ENCODE peak calls at places on chromosomes 7 and 10, in ten cellular contexts. One of them, this sample, is unnamed.
A peak's percentile ranks its signal among the peaks of the same experiment; 100 is the strongest.

GRCh38 chr10:111482074-111482350 is 405.2 kb downstream of the ADRA2A start:
- DNase-seq in spleen: no peak
- DNase-seq in breast epithelium: no peak
- DNase-seq in GM12878: no peak
- DNase-seq in H1: no peak
- DNase-seq in HepG2: no peak
- DNase-seq in stomach: no peak
- DNase-seq in K562: no peak
- DNase-seq in upper lobe of left lung: no peak
- DNase-seq in transverse colon: no peak
- DNase-seq in this sample: no peak

GRCh38 chr10:106565546-106565945 is 599.0 kb downstream of the SORCS1 start:
- DNase-seq in breast epithelium: no peak
- DNase-seq in transverse colon: no peak
- DNase-seq in HepG2: no peak
- DNase-seq in stomach: no peak
- DNase-seq in K562: no peak
- DNase-seq in H1: no peak
- DNase-seq in spleen: no peak
- DNase-seq in GM12878: no peak
- DNase-seq in upper lobe of left lung: no peak
- DNase-seq in this sample: no peak

GRCh38 chr7:116228241-116228640 is 17.9 kb downstream of the TES start:
- DNase-seq in H1: no peak
- DNase-seq in breast epithelium: no peak
- DNase-seq in stomach: no peak
- DNase-seq in K562: no peak
- DNase-seq in transverse colon: no peak
- DNase-seq in upper lobe of left lung: no peak
- DNase-seq in HepG2: no peak
- DNase-seq in GM12878: no peak
- DNase-seq in spleen: no peak
- DNase-seq in this sample: no peak

GRCh38 chr7:42494722-42495121 is 257.7 kb upstream of the GLI3 start:
- DNase-seq in GM12878: no peak
- DNase-seq in HepG2: no peak
- DNase-seq in stomach: no peak
- DNase-seq in breast epithelium: no peak
- DNase-seq in H1: no peak
- DNase-seq in transverse colon: no peak
- DNase-seq in K562: no peak
- DNase-seq in spleen: no peak
- DNase-seq in upper lobe of left lung: no peak
- DNase-seq in this sample: no peak

GRCh38 chr7:80760292-80760691 is 121.8 kb downstream of the CD36 start:
- DNase-seq in K562: no peak
- DNase-seq in breast epithelium: no peak
- DNase-seq in transverse colon: no peak
- DNase-seq in HepG2: peak; percentile 1
- DNase-seq in stomach: no peak
- DNase-seq in spleen: no peak
- DNase-seq in H1: no peak
- DNase-seq in upper lobe of left lung: no peak
- DNase-seq in GM12878: no peak
- DNase-seq in this sample: no peak

GRCh38 chr10:75593690-75594556 is 162.5 kb downstream of the LRMDA start:
- DNase-seq in breast epithelium: no peak
- DNase-seq in HepG2: no peak
- DNase-seq in GM12878: no peak
- DNase-seq in K562: peak; percentile 27
- DNase-seq in spleen: no peak
- DNase-seq in transverse colon: no peak
- DNase-seq in upper lobe of left lung: peak; percentile 46
- DNase-seq in H1: no peak
- DNase-seq in stomach: no peak
- DNase-seq in this sample: no peak

GRCh38 chr7:91030680-91031079 is 233.6 kb upstream of the FZD1 start:
- DNase-seq in GM12878: no peak
- DNase-seq in H1: no peak
- DNase-seq in upper lobe of left lung: no peak
- DNase-seq in spleen: no peak
- DNase-seq in stomach: no peak
- DNase-seq in K562: no peak
- DNase-seq in HepG2: no peak
- DNase-seq in transverse colon: no peak
- DNase-seq in breast epithelium: no peak
- DNase-seq in this sample: no peak

GRCh38 chr7:364536-364935 is 74.6 kb downstream of the FOXL3 start:
- DNase-seq in upper lobe of left lung: no peak
- DNase-seq in breast epithelium: no peak
- DNase-seq in spleen: peak; percentile 40
- DNase-seq in H1: no peak
- DNase-seq in stomach: no peak
- DNase-seq in GM12878: no peak
- DNase-seq in transverse colon: no peak
- DNase-seq in HepG2: no peak
- DNase-seq in K562: no peak
- DNase-seq in this sample: no peak

GRCh38 chr7:130360518-130360917 is 15.9 kb downstream of the CPA5 start:
- DNase-seq in K562: no peak
- DNase-seq in upper lobe of left lung: no peak
- DNase-seq in H1: no peak
- DNase-seq in HepG2: no peak
- DNase-seq in stomach: no peak
- DNase-seq in spleen: no peak
- DNase-seq in breast epithelium: no peak
- DNase-seq in GM12878: no peak
- DNase-seq in transverse colon: no peak
- DNase-seq in this sample: no peak

GRCh38 chr7:130359276-130359857 is 14.8 kb downstream of the CPA5 start:
- DNase-seq in spleen: no peak
- DNase-seq in upper lobe of left lung: no peak
- DNase-seq in stomach: no peak
- DNase-seq in GM12878: no peak
- DNase-seq in transverse colon: no peak
- DNase-seq in K562: no peak
- DNase-seq in H1: no peak
- DNase-seq in HepG2: no peak
- DNase-seq in breast epithelium: peak; percentile 19
- DNase-seq in this sample: no peak

GRCh38 chr7:130356121-130356759 is 11.6 kb downstream of the CPA5 start:
- DNase-seq in upper lobe of left lung: no peak
- DNase-seq in K562: no peak
- DNase-seq in transverse colon: peak; percentile 50
- DNase-seq in spleen: no peak
- DNase-seq in GM12878: no peak
- DNase-seq in HepG2: peak; percentile 57
- DNase-seq in H1: peak; percentile 49
- DNase-seq in breast epithelium: peak; percentile 81
- DNase-seq in stomach: no peak
- DNase-seq in this sample: no peak

GRCh38 chr7:130358471-130358870 is 13.9 kb downstream of the CPA5 start:
- DNase-seq in breast epithelium: no peak
- DNase-seq in H1: no peak
- DNase-seq in stomach: no peak
- DNase-seq in upper lobe of left lung: no peak
- DNase-seq in K562: no peak
- DNase-seq in HepG2: no peak
- DNase-seq in transverse colon: no peak
- DNase-seq in GM12878: no peak
- DNase-seq in spleen: no peak
- DNase-seq in this sample: no peak

DNA sequence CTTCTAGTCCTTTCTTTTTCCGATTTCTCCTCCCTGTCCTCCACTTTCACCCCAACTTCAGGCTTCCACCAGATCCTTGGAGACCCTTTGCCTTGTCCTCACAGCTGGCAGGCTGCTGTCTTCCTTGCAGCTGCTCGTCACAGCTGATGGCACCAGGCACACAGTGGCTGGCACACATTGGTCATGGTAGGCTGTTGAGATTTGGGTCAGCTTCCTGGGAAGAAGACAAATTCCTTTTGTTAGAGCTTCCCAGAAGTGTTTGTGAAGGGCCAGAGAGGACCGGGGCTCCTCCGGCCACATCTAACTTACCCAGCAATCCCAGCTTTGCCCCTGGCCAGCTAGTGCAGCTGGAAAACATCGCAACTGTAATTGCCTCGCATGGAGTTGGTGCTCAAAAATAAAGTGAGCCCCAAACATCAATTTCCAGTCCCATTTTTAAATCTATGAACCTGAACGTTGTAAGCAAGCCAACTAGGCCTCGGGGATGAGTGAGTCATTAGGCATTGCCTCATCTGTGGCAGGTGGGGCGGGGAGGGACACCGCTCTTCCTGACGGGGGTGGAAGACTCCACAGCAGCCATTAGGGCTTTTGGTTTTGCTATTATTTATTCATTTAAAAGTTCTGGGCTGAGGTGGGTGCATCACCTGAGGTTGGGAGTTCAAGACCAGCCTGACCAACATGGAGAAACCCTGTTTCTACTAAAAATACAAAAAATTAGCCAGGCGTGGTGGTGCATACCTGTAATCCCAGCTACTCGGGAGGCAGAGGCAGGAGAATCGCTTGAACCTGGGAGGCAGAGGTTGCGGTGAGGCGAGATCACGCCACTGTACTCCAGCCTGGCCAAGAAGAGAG is 12.4 kb downstream of the CPA5 start:
- DNase-seq in GM12878: no peak
- DNase-seq in breast epithelium: peak; percentile 85
- DNase-seq in transverse colon: peak; percentile 26
- DNase-seq in H1: no peak
- DNase-seq in HepG2: no peak
- DNase-seq in upper lobe of left lung: no peak
- DNase-seq in K562: peak; percentile 56
- DNase-seq in spleen: no peak
- DNase-seq in stomach: no peak
- DNase-seq in this sample: no peak
- TF ChIP-seq POLR2AphosphoS5 in GM12878: no peak
- TF ChIP-seq POLR2AphosphoS5 in breast epithelium: peak; percentile 92
- TF ChIP-seq POLR2AphosphoS5 in transverse colon: no peak
- TF ChIP-seq POLR2AphosphoS5 in H1: no peak
- TF ChIP-seq POLR2AphosphoS5 in HepG2: no peak
- TF ChIP-seq POLR2AphosphoS5 in upper lobe of left lung: peak; percentile 57
- TF ChIP-seq POLR2AphosphoS5 in K562: no peak
- TF ChIP-seq POLR2AphosphoS5 in spleen: no peak
- TF ChIP-seq POLR2AphosphoS5 in stomach: no peak
- TF ChIP-seq POLR2AphosphoS5 in this sample: peak; percentile 69

DNA sequence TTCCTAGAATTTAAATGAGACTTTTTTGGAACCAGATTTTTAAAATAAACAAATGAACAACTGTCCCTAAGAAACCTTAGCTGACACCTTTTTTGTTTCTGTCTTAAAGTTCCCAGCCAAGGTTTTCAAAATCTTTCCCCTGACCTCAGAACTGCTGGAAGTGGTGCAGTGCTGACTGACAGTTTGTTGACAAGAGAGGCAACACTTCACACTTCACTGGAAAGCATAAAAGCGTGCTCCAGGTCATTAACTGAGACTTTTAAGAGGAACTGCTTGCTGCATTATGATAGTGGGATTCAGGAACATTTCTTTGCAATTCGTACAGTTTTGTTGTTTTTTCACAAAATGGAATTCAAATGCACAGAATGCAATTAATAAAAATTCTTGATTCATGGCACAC is 36.2 kb downstream of the SYPL1 start:
- DNase-seq in spleen: no peak
- DNase-seq in K562: no peak
- DNase-seq in breast epithelium: no peak
- DNase-seq in stomach: no peak
- DNase-seq in transverse colon: no peak
- DNase-seq in upper lobe of left lung: no peak
- DNase-seq in HepG2: no peak
- DNase-seq in H1: no peak
- DNase-seq in GM12878: no peak
- DNase-seq in this sample: no peak
- H3K4me1 ChIP-seq in spleen: peaks cover 75% of the 10 kb centered on the region
- H3K4me1 ChIP-seq in K562: peaks cover 7% of the 10 kb centered on the region
- H3K4me1 ChIP-seq in breast epithelium: no peaks in the 10 kb centered on the region
- H3K4me1 ChIP-seq in stomach: peaks cover 34% of the 10 kb centered on the region
- H3K4me1 ChIP-seq in transverse colon: peaks cover 14% of the 10 kb centered on the region
- H3K4me1 ChIP-seq in upper lobe of left lung: peaks cover 23% of the 10 kb centered on the region
- H3K4me1 ChIP-seq in HepG2: peaks cover 41% of the 10 kb centered on the region
- H3K4me1 ChIP-seq in H1: peaks cover 4% of the 10 kb centered on the region
- H3K4me1 ChIP-seq in GM12878: peaks cover 44% of the 10 kb centered on the region
- H3K4me1 ChIP-seq in this sample: peaks cover 42% of the 10 kb centered on the region

DNA sequence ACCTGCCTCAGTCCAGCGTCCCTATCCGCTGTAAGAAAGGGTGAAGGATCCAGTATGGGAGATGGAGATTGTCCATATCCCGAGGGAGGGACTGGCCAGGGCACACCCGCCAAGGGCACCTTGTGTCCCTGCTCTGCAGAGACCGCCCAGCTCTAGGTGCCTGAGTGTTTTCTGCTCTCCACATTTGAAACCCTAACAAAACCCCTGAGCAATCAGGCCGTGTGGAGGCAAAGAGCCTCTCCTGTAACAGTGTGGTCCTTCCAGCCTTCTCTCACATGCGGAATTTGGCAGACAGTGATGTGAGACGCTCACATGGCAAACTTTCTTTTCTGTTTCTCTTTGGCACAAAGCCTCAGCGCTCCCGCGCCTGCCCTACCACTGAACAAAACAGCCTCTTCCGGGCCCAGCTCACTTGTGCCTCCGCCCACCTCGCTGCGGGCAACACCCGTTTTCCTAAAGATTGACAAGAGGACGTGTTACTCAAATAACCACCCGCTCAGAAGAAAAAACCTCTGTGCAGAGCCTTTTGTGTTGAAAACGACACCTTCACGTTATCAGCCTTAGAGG is 514.8 kb downstream of the DNAJB6 start:
- DNase-seq in K562: no peak
- DNase-seq in spleen: peak; percentile 91
- DNase-seq in transverse colon: peak; percentile 49
- DNase-seq in stomach: peak; percentile 82
- DNase-seq in HepG2: peak; percentile 17
- DNase-seq in GM12878: no peak
- DNase-seq in breast epithelium: no peak
- DNase-seq in H1: no peak
- DNase-seq in upper lobe of left lung: peak; percentile 72
- DNase-seq in this sample: no peak
- TF ChIP-seq POLR2A in K562: no peak
- TF ChIP-seq POLR2A in spleen: no peak
- TF ChIP-seq POLR2A in transverse colon: no peak
- TF ChIP-seq POLR2A in stomach: no peak
- TF ChIP-seq POLR2A in HepG2: no peak
- TF ChIP-seq POLR2A in GM12878: no peak
- TF ChIP-seq POLR2A in breast epithelium: no peak
- TF ChIP-seq POLR2A in H1: no peak
- TF ChIP-seq POLR2A in upper lobe of left lung: peak; percentile 55
- TF ChIP-seq POLR2A in this sample: no peak

GRCh38 chr7:1562126-1562525 is 6.1 kb upstream of the TMEM184A start:
- DNase-seq in upper lobe of left lung: no peak
- DNase-seq in transverse colon: no peak
- DNase-seq in breast epithelium: no peak
- DNase-seq in K562: no peak
- DNase-seq in H1: no peak
- DNase-seq in HepG2: no peak
- DNase-seq in stomach: no peak
- DNase-seq in spleen: no peak
- DNase-seq in GM12878: no peak
- DNase-seq in this sample: no peak

GRCh38 chr7:1566687-1567081 is 3.1 kb downstream of the PSMG3 start:
- DNase-seq in upper lobe of left lung: peak; percentile 50
- DNase-seq in GM12878: no peak
- DNase-seq in H1: no peak
- DNase-seq in HepG2: no peak
- DNase-seq in transverse colon: peak; percentile 54
- DNase-seq in K562: no peak
- DNase-seq in breast epithelium: no peak
- DNase-seq in stomach: peak; percentile 47
- DNase-seq in spleen: no peak
- DNase-seq in this sample: no peak

GRCh38 chr7:1562611-1563051 is 6.6 kb upstream of the TMEM184A start:
- DNase-seq in spleen: no peak
- DNase-seq in upper lobe of left lung: peak; percentile 72
- DNase-seq in GM12878: no peak
- DNase-seq in H1: no peak
- DNase-seq in HepG2: no peak
- DNase-seq in transverse colon: no peak
- DNase-seq in stomach: no peak
- DNase-seq in K562: no peak
- DNase-seq in breast epithelium: no peak
- DNase-seq in this sample: no peak

GRCh38 chr7:1563939-1564602 is 5.8 kb downstream of the PSMG3 start:
- DNase-seq in stomach: no peak
- DNase-seq in H1: no peak
- DNase-seq in upper lobe of left lung: peak; percentile 33
- DNase-seq in K562: no peak
- DNase-seq in breast epithelium: no peak
- DNase-seq in GM12878: no peak
- DNase-seq in transverse colon: no peak
- DNase-seq in spleen: no peak
- DNase-seq in HepG2: no peak
- DNase-seq in this sample: no peak

GRCh38 chr7:1564603-1565022 is 5.2 kb downstream of the PSMG3 start:
- DNase-seq in breast epithelium: no peak
- DNase-seq in spleen: no peak
- DNase-seq in upper lobe of left lung: peak; percentile 44
- DNase-seq in transverse colon: no peak
- DNase-seq in H1: no peak
- DNase-seq in K562: no peak
- DNase-seq in stomach: no peak
- DNase-seq in GM12878: no peak
- DNase-seq in HepG2: no peak
- DNase-seq in this sample: no peak
- TF ChIP-seq POLR2AphosphoS5 in breast epithelium: no peak
- TF ChIP-seq POLR2AphosphoS5 in spleen: no peak
- TF ChIP-seq POLR2AphosphoS5 in upper lobe of left lung: no peak
- TF ChIP-seq POLR2AphosphoS5 in transverse colon: no peak
- TF ChIP-seq POLR2AphosphoS5 in H1: no peak
- TF ChIP-seq POLR2AphosphoS5 in K562: no peak
- TF ChIP-seq POLR2AphosphoS5 in stomach: no peak
- TF ChIP-seq POLR2AphosphoS5 in GM12878: no peak
- TF ChIP-seq POLR2AphosphoS5 in HepG2: no peak
- TF ChIP-seq POLR2AphosphoS5 in this sample: no peak